ENCODE peak calls at places on chromosomes 12 and 14, in eight cellular contexts. X, D, B, E, R, Z, K and C are unnamed samples. For H3K79me2, the result is how much of the 10 kb centered on the place peaks cover.

GRCh38 chr14:99129998-99130397 is 142.0 kb downstream of the BCL11B start:
- DNase-seq in X (no peak), D (no peak), B (no peak), E (no peak), R (no peak), Z (no peak), K (no peak), C (no peak)

GRCh38 chr12:95358111-95359083 is 115.6 kb upstream of the METAP2 start:
- DNase-seq in X (no peak), D (no peak), B (no peak), E (no peak), R (peak), Z (no peak), K (no peak), C (peak)

GRCh38 chr14:100022772-100023451 is 42.3 kb upstream of the EVL start:
- DNase-seq in X (peak), D (no peak), B (no peak), E (peak), R (no peak), Z (no peak), K (no peak), C (no peak)

GRCh38 chr14:99174920-99175319 is 97.1 kb downstream of the BCL11B start:
- DNase-seq in X (no peak), D (no peak), B (no peak), E (no peak), R (no peak), Z (peak), K (no peak), C (no peak)

GRCh38 chr12:131832393-131833231 is 4.4 kb downstream of the MMP17 start:
- DNase-seq in X (peak), D (no peak), B (no peak), E (peak), R (no peak), Z (no peak), K (peak), C (peak)

GRCh38 chr14:78310263-78310662 is 140.1 kb downstream of the NRXN3 start:
- DNase-seq in X (no peak), D (no peak), B (no peak), E (no peak), R (no peak), Z (no peak), K (no peak), C (no peak)

GRCh38 chr14:58638231-58639205 is 756 bp downstream of the DACT1 start:
- DNase-seq in X (peak), D (peak), B (no peak), E (peak), R (no peak), Z (peak), K (peak), C (peak)

GRCh38 chr14:89915114-89915878 is 39.2 kb downstream of the EFCAB11 start:
- DNase-seq in X (peak), D (peak), B (peak), E (peak), R (peak), Z (peak), K (peak), C (peak)

GRCh38 chr12:3420693-3421092 is 70.3 kb upstream of the PRMT8 start:
- DNase-seq in X (no peak), D (no peak), B (no peak), E (no peak), R (no peak), Z (peak), K (no peak), C (no peak)

GRCh38 chr14:85463512-85463911 is 66.4 kb upstream of the FLRT2 start:
- DNase-seq in X (no peak), D (no peak), B (no peak), E (no peak), R (no peak), Z (peak), K (no peak), C (no peak)

GRCh38 chr14:59254911-59255545 is 66.6 kb downstream of the DAAM1 start:
- DNase-seq in X (no peak), D (no peak), B (no peak), E (peak), R (no peak), Z (no peak), K (peak), C (no peak)

GRCh38 chr12:110965574-110965973 is 45.2 kb upstream of the MYL2 start:
- DNase-seq in X (no peak), D (no peak), B (no peak), E (no peak), R (no peak), Z (peak), K (no peak), C (no peak)

GRCh38 chr12:3046441-3047200 is 30.6 kb upstream of the TSPAN9 start:
- DNase-seq in X (no peak), D (no peak), B (no peak), E (peak), R (no peak), Z (no peak), K (no peak), C (peak)

GRCh38 chr14:103538291-103539055 is 9.5 kb downstream of the TRMT61A start:
- DNase-seq in X (no peak), D (no peak), B (no peak), E (peak), R (no peak), Z (no peak), K (peak), C (no peak)

GRCh38 chr12:102957339-102958050 is at the start of gene ASCL1:
- DNase-seq in X (peak), D (peak), B (no peak), E (peak), R (no peak), Z (peak), K (peak), C (no peak)

GRCh38 chr12:10364839-10365681 is 24.8 kb downstream of the KLRK1 start:
- DNase-seq in X (peak), D (peak), B (peak), E (peak), R (peak), Z (peak), K (peak), C (peak)

GRCh38 chr12:2167231-2167630 is 114.4 kb downstream of the CACNA1C start:
- DNase-seq in X (no peak), D (no peak), B (no peak), E (no peak), R (no peak), Z (no peak), K (no peak), C (no peak)

GRCh38 chr14:67510836-67511235 is 22.3 kb upstream of the PLEKHH1 start:
- DNase-seq in X (no peak), D (no peak), B (no peak), E (peak), R (no peak), Z (no peak), K (no peak), C (no peak)

GRCh38 chr12:21444193-21445146 is 7.0 kb downstream of the PYROXD1 start:
- DNase-seq in X (no peak), D (no peak), B (no peak), E (no peak), R (no peak), Z (no peak), K (no peak), C (peak)

GRCh38 chr12:30457621-30458289 is 237.9 kb downstream of the IPO8 start:
- DNase-seq in X (peak), D (peak), B (peak), E (peak), R (no peak), Z (peak), K (peak), C (peak)

GRCh38 chr12:100976735-100977134 is 182.2 kb downstream of the ANO4 start:
- DNase-seq in X (no peak), D (no peak), B (no peak), E (no peak), R (no peak), Z (no peak), K (no peak), C (no peak)

GRCh38 chr12:57890191-57891120 is 43.9 kb upstream of the CTDSP2 start:
- DNase-seq in X (no peak), D (no peak), B (no peak), E (peak), R (no peak), Z (no peak), K (no peak), C (peak)

GRCh38 chr14:78356406-78356805 is 186.2 kb downstream of the NRXN3 start:
- DNase-seq in X (no peak), D (peak), B (no peak), E (no peak), R (no peak), Z (peak), K (no peak), C (no peak)

GRCh38 chr14:91377700-91378652 is 39.6 kb downstream of the CCDC88C start:
- DNase-seq in X (no peak), D (no peak), B (no peak), E (peak), R (peak), Z (no peak), K (peak), C (peak)

GRCh38 chr14:88463318-88463717 is 77.9 kb downstream of the SPATA7 start:
- DNase-seq in X (peak), D (peak), B (peak), E (peak), R (peak), Z (peak), K (no peak), C (peak)

GRCh38 chr12:122788387-122788786 is 14.0 kb downstream of the CCDC62 start:
- DNase-seq in X (no peak), D (no peak), B (no peak), E (peak), R (no peak), Z (no peak), K (no peak), C (peak)

GRCh38 chr12:101608301-101609133 is 13.7 kb downstream of the MYBPC1 start:
- DNase-seq in X (peak), D (no peak), B (no peak), E (no peak), R (no peak), Z (peak), K (no peak), C (peak)

GRCh38 chr14:99035712-99036593 is 236.0 kb downstream of the BCL11B start:
- DNase-seq in X (peak), D (peak), B (peak), E (peak), R (no peak), Z (peak), K (peak), C (peak)

GRCh38 chr14:60724080-60724618 is at the start of gene SIX4:
- DNase-seq in X (peak), D (peak), B (peak), E (peak), R (peak), Z (peak), K (peak), C (peak)

GRCh38 chr14:63705561-63706070 is 22.2 kb downstream of the SGPP1 start:
- DNase-seq in X (no peak), D (no peak), B (no peak), E (no peak), R (peak), Z (no peak), K (no peak), C (no peak)

GRCh38 chr12:131795688-131796410 is 32.3 kb upstream of the MMP17 start:
- DNase-seq in X (peak), D (no peak), B (no peak), E (no peak), R (no peak), Z (peak), K (no peak), C (no peak)

GRCh38 chr14:99791476-99792283 is 1.5 kb upstream of the EML1 start:
- DNase-seq in X (no peak), D (no peak), B (no peak), E (no peak), R (no peak), Z (no peak), K (no peak), C (no peak)

GRCh38 chr14:89041245-89041585 is 216.8 kb downstream of the TTC8 start:
- DNase-seq in X (peak), D (no peak), B (peak), E (no peak), R (no peak), Z (no peak), K (peak), C (peak)

GRCh38 chr14:34204774-34205173 is 253.9 kb upstream of the EGLN3 start:
- DNase-seq in X (no peak), D (no peak), B (no peak), E (peak), R (no peak), Z (no peak), K (no peak), C (no peak)

GRCh38 chr12:45909041-45909713 is 81.2 kb downstream of the SCAF11 start:
- DNase-seq in X (no peak), D (no peak), B (no peak), E (no peak), R (no peak), Z (no peak), K (no peak), C (no peak)

GRCh38 chr12:124030510-124030909 is 57.5 kb downstream of the ZNF664 start:
- DNase-seq in X (peak), D (peak), B (no peak), E (peak), R (no peak), Z (peak), K (peak), C (peak)

GRCh38 chr12:53976823-53977595 is 2.3 kb upstream of the HOTAIR start:
- DNase-seq in X (no peak), D (no peak), B (no peak), E (no peak), R (no peak), Z (no peak), K (no peak), C (no peak)

GRCh38 chr12:53976172-53976822 is 1.5 kb upstream of the HOTAIR start:
- DNase-seq in X (no peak), D (no peak), B (no peak), E (no peak), R (no peak), Z (peak), K (no peak), C (no peak)

GRCh38 chr12:53975816-53976152 is 1.0 kb upstream of the HOTAIR start:
- DNase-seq in X (no peak), D (no peak), B (no peak), E (no peak), R (no peak), Z (no peak), K (no peak), C (no peak)

GRCh38 chr12:53974084-53975018 is at the start of gene HOTAIR:
- DNase-seq in X (peak), D (no peak), B (no peak), E (peak), R (peak), Z (peak), K (peak), C (peak)

GRCh38 chr12:53975019-53975815 is 463 bp upstream of the HOTAIR start:
- DNase-seq in X (no peak), D (peak), B (no peak), E (no peak), R (peak), Z (peak), K (no peak), C (no peak)
- H3K4me3 ChIP-seq in X (peak), D (no peak), B (no peak), E (no peak), R (peak), Z (peak), K (no peak), C (peak)

DNA sequence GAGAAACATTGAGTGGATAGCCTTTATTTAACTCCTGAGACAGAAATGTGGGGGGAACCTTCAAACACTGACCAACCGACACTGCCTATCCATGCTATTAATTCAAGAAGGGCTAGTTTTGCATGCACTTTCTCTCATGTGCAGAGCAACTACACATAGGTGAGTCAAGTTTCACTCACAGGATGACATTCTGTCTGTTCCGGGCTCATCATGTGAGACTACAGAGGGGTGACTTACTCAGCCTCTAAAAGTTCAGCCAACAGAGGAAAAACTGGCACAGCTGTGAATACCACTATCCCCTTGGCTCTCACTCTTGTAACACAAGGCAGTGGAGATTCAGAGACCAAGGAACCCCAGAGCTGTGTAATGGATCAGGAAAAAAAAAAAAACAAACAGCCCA is 13.3 kb downstream of the BEST3 start:
- DNase-seq in X (no peak), D (no peak), B (no peak), E (peak), R (no peak), Z (no peak), K (no peak), C (peak)
- TF ChIP-seq EZH2phosphoT487 in X (no peak), D (no peak), B (no peak), E (no peak), R (no peak), Z (no peak), K (no peak), C (no peak)

DNA sequence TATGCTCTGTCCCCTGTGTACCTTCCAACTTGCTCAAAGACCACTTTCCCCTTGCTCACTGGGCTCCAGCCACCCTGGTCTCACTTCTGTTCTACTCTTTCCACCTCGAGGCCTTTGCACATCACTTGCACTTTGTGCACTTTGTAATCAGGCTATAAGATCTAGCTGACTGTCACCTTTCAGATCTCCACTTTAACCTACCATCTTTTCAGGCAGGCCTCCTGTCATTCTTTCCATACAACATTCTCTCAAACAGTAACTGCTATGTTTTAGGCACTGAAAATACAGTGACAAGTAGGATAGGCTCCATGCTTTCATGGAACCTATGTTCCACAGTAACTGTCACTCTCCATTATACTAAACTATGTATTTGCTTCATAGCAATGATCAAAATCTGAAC is 14.0 kb downstream of the CPM start:
- DNase-seq in X (no peak), D (no peak), B (no peak), E (no peak), R (no peak), Z (no peak), K (no peak), C (no peak)
- H3K79me2 ChIP-seq in X (under half), D (under half), B (under half), E (under half), R (under half), Z (under half), K (under half), C (under half)

DNA sequence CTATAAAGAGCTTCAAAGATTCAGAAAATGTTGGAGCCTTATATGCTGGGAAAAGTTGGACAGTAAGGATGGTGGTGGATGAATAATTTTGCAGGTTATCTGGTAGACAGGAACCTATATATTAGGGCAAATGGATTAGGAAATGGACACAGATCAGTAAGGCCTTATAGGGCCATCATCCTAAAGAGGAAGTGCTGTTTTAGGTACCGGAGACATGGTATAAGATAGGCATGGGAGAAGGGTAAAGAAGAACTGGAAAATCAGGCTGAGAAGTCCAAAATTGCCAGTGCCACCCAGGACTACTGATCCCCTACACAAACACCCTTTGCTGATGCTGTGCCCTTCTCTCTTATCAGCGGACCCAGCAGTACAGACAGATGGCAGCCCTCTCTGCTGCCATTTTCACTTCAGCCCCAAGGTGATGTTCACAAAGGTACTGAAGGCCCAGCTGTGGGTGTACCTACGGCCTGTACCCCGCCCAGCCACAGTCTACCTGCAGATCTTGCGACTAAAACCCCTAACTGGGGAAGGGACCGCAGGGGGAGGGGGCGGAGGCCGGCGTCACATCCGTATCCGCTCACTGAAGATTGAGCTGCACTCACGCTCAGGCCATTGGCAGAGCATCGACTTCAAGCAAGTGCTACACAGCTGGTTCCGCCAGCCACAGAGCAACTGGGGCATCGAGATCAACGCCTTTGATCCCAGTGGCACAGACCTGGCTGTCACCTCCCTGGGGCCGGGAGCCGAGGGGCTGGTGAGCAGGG is 5.5 kb downstream of the GDF11 start:
- DNase-seq in X (no peak), D (no peak), B (no peak), E (no peak), R (no peak), Z (no peak), K (no peak), C (no peak)
- H3K4me3 ChIP-seq in X (no peak), D (no peak), B (no peak), E (no peak), R (no peak), Z (peak), K (no peak), C (no peak)